ENCODE peak calls at places on chromosomes 12 and 14, in eight cellular contexts. Y is anterior cingulate cortex; A is ELR; T is fibroblast of the aortic adventitia; E is ovary; B is CD4-positive, CD25-positive, alpha-beta regulatory T cell; L is dorsolateral prefrontal cortex; G is SJSA1. Q is an unnamed sample.
A peak's percentile ranks its signal among the peaks of the same experiment; 100 is the strongest.

GRCh38 chr12:28966049-28966778 is 182.9 kb upstream of the FAR2 start:
- DNase-seq in L (no peak), G (no peak), Y (no peak), A (no peak), B (no peak), E (no peak), T (peak; percentile 84), Q (no peak)

GRCh38 chr14:90383731-90384542 is 12.9 kb upstream of the CALM1 start:
- DNase-seq in G (peak; percentile 52), T (peak; percentile 60), B (peak; percentile 91), Y (no peak), A (peak; percentile 52), L (peak; percentile 66), E (peak; percentile 74), Q (peak; percentile 39)

GRCh38 chr12:71157601-71158233 is at the start of gene TSPAN8:
- DNase-seq in L (no peak), G (no peak), Y (no peak), B (no peak), E (no peak), T (peak; percentile 32), A (no peak), Q (no peak)

GRCh38 chr12:75986001-75986739 is 45.4 kb downstream of the PHLDA1 start:
- DNase-seq in B (no peak), L (no peak), T (no peak), E (no peak), G (no peak), Y (no peak), A (no peak), Q (no peak)

GRCh38 chr14:77649326-77649725 is 32.9 kb upstream of the SPTLC2 start:
- DNase-seq in T (peak; percentile 48), A (no peak), L (no peak), Y (no peak), B (no peak), G (no peak), E (no peak), Q (no peak)

GRCh38 chr12:129226005-129226404 is 372.7 kb downstream of the GLT1D1 start:
- DNase-seq in E (no peak), G (no peak), T (no peak), Y (no peak), B (no peak), L (no peak), A (no peak), Q (no peak)

GRCh38 chr14:69484444-69485113 is at the start of gene PLEKHD1:
- DNase-seq in T (no peak), A (no peak), E (no peak), G (no peak), L (no peak), Y (no peak), B (no peak), Q (peak; percentile 34)

GRCh38 chr14:72632727-72633126 is 261.2 kb downstream of the DPF3 start:
- DNase-seq in T (no peak), A (no peak), Y (no peak), E (no peak), L (no peak), G (no peak), B (no peak), Q (no peak)

GRCh38 chr12:49767333-49767732 is 26.0 kb downstream of the TMBIM6 start:
- DNase-seq in G (no peak), B (no peak), Y (no peak), A (no peak), E (no peak), T (no peak), L (no peak), Q (no peak)

GRCh38 chr14:32564591-32564990 is 235.5 kb downstream of the AKAP6 start:
- DNase-seq in G (no peak), T (peak; percentile 21), E (no peak), L (no peak), B (peak; percentile 51), A (no peak), Y (no peak), Q (no peak)

GRCh38 chr12:47741340-47741703 is 16.0 kb upstream of the ENDOU start:
- DNase-seq in E (peak; percentile 78), G (peak; percentile 84), T (no peak), B (peak; percentile 52), Y (peak; percentile 77), A (no peak), L (peak; percentile 96), Q (no peak)

GRCh38 chr14:46250113-46250703 is 401.4 kb downstream of the RPL10L start:
- DNase-seq in Y (no peak), A (peak; percentile 60), T (peak; percentile 0), G (no peak), E (no peak), B (peak; percentile 0), L (no peak), Q (peak; percentile 44)